ENCODE peak calls at places on chromosomes 2 and 18, in seven cellular contexts. One of them, this sample, is unnamed.

GRCh38 chr2:73177645-73178255 is 24.6 kb upstream of the NOTO start:
- DNase-seq in fibroblast of lung: no peak
- DNase-seq in spleen: no peak
- DNase-seq in AG04450: no peak
- DNase-seq in neuronal stem cell: no peak
- DNase-seq in pancreas: no peak
- DNase-seq in tibial artery: no peak
- DNase-seq in this sample: no peak

GRCh38 chr2:151007365-151007764 is 254.3 kb downstream of the RBM43 start:
- DNase-seq in fibroblast of lung: peak; percentile 41
- DNase-seq in neuronal stem cell: no peak
- DNase-seq in tibial artery: no peak
- DNase-seq in spleen: no peak
- DNase-seq in pancreas: no peak
- DNase-seq in AG04450: peak; percentile 1
- DNase-seq in this sample: no peak

GRCh38 chr2:217951091-217951490 is 51.7 kb downstream of the TNS1 start:
- DNase-seq in spleen: no peak
- DNase-seq in pancreas: no peak
- DNase-seq in neuronal stem cell: no peak
- DNase-seq in fibroblast of lung: no peak
- DNase-seq in AG04450: no peak
- DNase-seq in tibial artery: peak; percentile 17
- DNase-seq in this sample: no peak

GRCh38 chr18:68915066-68915465 is 117.2 kb downstream of the CCDC102B start:
- DNase-seq in fibroblast of lung: no peak
- DNase-seq in AG04450: no peak
- DNase-seq in spleen: no peak
- DNase-seq in tibial artery: no peak
- DNase-seq in pancreas: no peak
- DNase-seq in neuronal stem cell: no peak
- DNase-seq in this sample: no peak

GRCh38 chr2:64626963-64627760 is 26.6 kb downstream of the SERTAD2 start:
- DNase-seq in fibroblast of lung: no peak
- DNase-seq in spleen: no peak
- DNase-seq in neuronal stem cell: no peak
- DNase-seq in AG04450: no peak
- DNase-seq in tibial artery: no peak
- DNase-seq in pancreas: no peak
- DNase-seq in this sample: peak; percentile 44

GRCh38 chr2:71804251-71804650 is 343.4 kb downstream of the CYP26B1 start:
- DNase-seq in tibial artery: no peak
- DNase-seq in pancreas: no peak
- DNase-seq in fibroblast of lung: no peak
- DNase-seq in spleen: no peak
- DNase-seq in AG04450: no peak
- DNase-seq in neuronal stem cell: no peak
- DNase-seq in this sample: no peak

GRCh38 chr2:3025984-3026383 is 351.6 kb downstream of the EIPR1 start:
- DNase-seq in tibial artery: no peak
- DNase-seq in AG04450: no peak
- DNase-seq in fibroblast of lung: no peak
- DNase-seq in neuronal stem cell: no peak
- DNase-seq in spleen: no peak
- DNase-seq in pancreas: no peak
- DNase-seq in this sample: no peak

GRCh38 chr2:222931659-222932058 is 70.8 kb downstream of the ACSL3 start:
- DNase-seq in tibial artery: no peak
- DNase-seq in neuronal stem cell: no peak
- DNase-seq in spleen: no peak
- DNase-seq in pancreas: no peak
- DNase-seq in fibroblast of lung: no peak
- DNase-seq in AG04450: no peak
- DNase-seq in this sample: no peak

GRCh38 chr2:42777883-42778805 is 14.2 kb upstream of the OXER1 start:
- DNase-seq in AG04450: no peak
- DNase-seq in neuronal stem cell: no peak
- DNase-seq in fibroblast of lung: no peak
- DNase-seq in pancreas: no peak
- DNase-seq in spleen: no peak
- DNase-seq in tibial artery: no peak
- DNase-seq in this sample: no peak

GRCh38 chr2:179049203-179049545 is 763 bp downstream of the CCDC141 start:
- DNase-seq in spleen: no peak
- DNase-seq in neuronal stem cell: no peak
- DNase-seq in fibroblast of lung: no peak
- DNase-seq in AG04450: no peak
- DNase-seq in tibial artery: no peak
- DNase-seq in pancreas: no peak
- DNase-seq in this sample: no peak

GRCh38 chr18:28802546-28802945 is 625.6 kb upstream of the CDH2 start:
- DNase-seq in spleen: no peak
- DNase-seq in pancreas: no peak
- DNase-seq in neuronal stem cell: no peak
- DNase-seq in fibroblast of lung: no peak
- DNase-seq in tibial artery: no peak
- DNase-seq in AG04450: no peak
- DNase-seq in this sample: no peak

GRCh38 chr2:24898122-24899109 is 21.6 kb downstream of the ADCY3 start:
- DNase-seq in neuronal stem cell: no peak
- DNase-seq in pancreas: no peak
- DNase-seq in AG04450: no peak
- DNase-seq in tibial artery: no peak
- DNase-seq in spleen: peak; percentile 36
- DNase-seq in fibroblast of lung: no peak
- DNase-seq in this sample: no peak

GRCh38 chr2:236254021-236254420 is 10.2 kb downstream of the ASB18 start:
- DNase-seq in fibroblast of lung: no peak
- DNase-seq in AG04450: no peak
- DNase-seq in spleen: no peak
- DNase-seq in neuronal stem cell: no peak
- DNase-seq in tibial artery: no peak
- DNase-seq in pancreas: no peak
- DNase-seq in this sample: peak; percentile 1

GRCh38 chr18:80033181-80034067 is 810 bp upstream of the RBFA start:
- DNase-seq in pancreas: no peak
- DNase-seq in AG04450: no peak
- DNase-seq in spleen: no peak
- DNase-seq in fibroblast of lung: peak; percentile 85
- DNase-seq in tibial artery: peak; percentile 45
- DNase-seq in neuronal stem cell: no peak
- DNase-seq in this sample: peak; percentile 86

GRCh38 chr2:45134726-45135125 is 125.5 kb upstream of the SIX2 start:
- DNase-seq in fibroblast of lung: peak; percentile 36
- DNase-seq in neuronal stem cell: no peak
- DNase-seq in tibial artery: peak; percentile 32
- DNase-seq in AG04450: no peak
- DNase-seq in pancreas: no peak
- DNase-seq in spleen: no peak
- DNase-seq in this sample: no peak

GRCh38 chr2:222256250-222256649 is 42.5 kb downstream of the PAX3 start:
- DNase-seq in neuronal stem cell: no peak
- DNase-seq in AG04450: no peak
- DNase-seq in fibroblast of lung: no peak
- DNase-seq in spleen: no peak
- DNase-seq in pancreas: no peak
- DNase-seq in tibial artery: no peak
- DNase-seq in this sample: no peak

GRCh38 chr2:39704540-39704939 is 38.8 kb downstream of the TMEM178A start:
- DNase-seq in fibroblast of lung: no peak
- DNase-seq in pancreas: no peak
- DNase-seq in spleen: no peak
- DNase-seq in neuronal stem cell: no peak
- DNase-seq in AG04450: no peak
- DNase-seq in tibial artery: no peak
- DNase-seq in this sample: no peak

GRCh38 chr2:241095594-241096290 is 6.3 kb downstream of the MTERF4 start:
- DNase-seq in spleen: no peak
- DNase-seq in tibial artery: no peak
- DNase-seq in fibroblast of lung: no peak
- DNase-seq in neuronal stem cell: no peak
- DNase-seq in pancreas: no peak
- DNase-seq in AG04450: no peak
- DNase-seq in this sample: no peak

GRCh38 chr2:186099772-186100171 is 361.2 kb downstream of the FSIP2 start:
- DNase-seq in spleen: no peak
- DNase-seq in tibial artery: no peak
- DNase-seq in neuronal stem cell: no peak
- DNase-seq in pancreas: no peak
- DNase-seq in AG04450: no peak
- DNase-seq in fibroblast of lung: no peak
- DNase-seq in this sample: no peak

GRCh38 chr2:209986405-209986804 is 16.0 kb upstream of the RPE start:
- DNase-seq in fibroblast of lung: no peak
- DNase-seq in neuronal stem cell: no peak
- DNase-seq in tibial artery: no peak
- DNase-seq in pancreas: no peak
- DNase-seq in AG04450: no peak
- DNase-seq in spleen: no peak
- DNase-seq in this sample: no peak

DNA sequence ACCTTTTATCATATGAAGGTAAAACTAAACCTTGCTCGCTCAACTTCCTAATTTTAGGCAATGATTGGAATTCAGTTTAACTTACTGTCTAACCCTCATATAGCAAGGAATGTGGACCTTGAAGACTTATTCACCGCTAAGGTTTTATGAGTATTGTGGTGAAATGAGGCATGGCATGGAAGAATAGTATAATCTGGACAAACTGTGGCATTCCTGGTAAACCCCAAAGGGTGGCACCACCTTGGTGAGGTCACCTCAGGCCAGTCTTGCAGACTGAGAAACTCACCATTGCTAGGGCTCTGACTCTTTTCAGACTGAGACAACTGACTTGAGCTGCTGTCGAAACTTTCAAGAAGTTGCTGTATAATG is 51.1 kb upstream of the EHBP1 start:
- DNase-seq in pancreas: no peak
- DNase-seq in neuronal stem cell: no peak
- DNase-seq in AG04450: no peak
- DNase-seq in tibial artery: no peak
- DNase-seq in fibroblast of lung: no peak
- DNase-seq in spleen: no peak
- DNase-seq in this sample: no peak
- H3K27me3 ChIP-seq in pancreas: no peaks in the 10 kb centered on the region
- H3K27me3 ChIP-seq in neuronal stem cell: no peaks in the 10 kb centered on the region
- H3K27me3 ChIP-seq in AG04450: no peaks in the 10 kb centered on the region
- H3K27me3 ChIP-seq in tibial artery: no peaks in the 10 kb centered on the region
- H3K27me3 ChIP-seq in fibroblast of lung: no peaks in the 10 kb centered on the region
- H3K27me3 ChIP-seq in spleen: no peaks in the 10 kb centered on the region
- H3K27me3 ChIP-seq in this sample: no peaks in the 10 kb centered on the region

DNA sequence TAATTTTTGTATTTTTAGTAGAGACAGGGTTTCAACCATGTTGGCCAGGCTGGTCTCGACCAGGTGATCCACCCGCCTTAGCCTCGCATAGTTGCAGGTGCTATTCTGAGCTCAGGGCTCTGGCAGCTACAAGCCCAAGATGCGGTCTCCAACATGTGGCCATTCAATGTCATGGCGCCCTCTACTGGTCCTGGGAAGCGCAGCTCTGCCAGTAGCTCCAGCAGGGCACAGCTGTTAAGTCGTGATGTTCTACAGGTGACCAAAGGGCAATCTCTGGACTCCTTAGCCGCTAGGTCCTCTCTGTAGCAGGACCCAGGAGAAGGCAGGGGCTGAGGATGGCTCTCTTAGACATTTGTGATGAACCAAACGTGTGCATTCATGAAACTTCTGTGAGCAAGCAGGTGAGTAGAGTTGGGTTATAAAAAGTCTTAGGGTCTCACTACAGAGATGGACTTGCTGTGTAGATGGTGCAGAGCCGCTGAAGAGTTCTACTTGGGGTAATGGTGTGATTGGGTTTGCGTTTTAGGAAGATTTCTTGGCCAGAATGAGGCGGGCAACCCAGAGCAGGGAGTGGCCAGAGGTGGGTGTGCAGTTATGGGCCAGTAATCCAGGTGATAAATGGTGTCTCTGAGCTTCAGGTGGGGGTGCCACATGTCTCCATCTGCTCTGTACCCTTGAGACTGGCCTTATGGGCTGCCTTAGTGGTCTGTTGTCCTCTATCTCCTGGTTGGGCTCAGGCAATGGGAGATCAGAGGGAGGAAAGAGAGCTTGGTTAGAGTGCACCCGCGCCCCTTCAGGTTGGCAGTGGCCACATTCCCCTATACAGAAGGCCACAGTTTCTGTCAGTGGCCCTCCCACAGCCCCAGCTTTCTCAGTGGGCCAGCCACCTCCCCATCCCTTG is 31.0 kb downstream of the IL37 start:
- DNase-seq in tibial artery: peak; percentile 35
- DNase-seq in fibroblast of lung: peak; percentile 77
- DNase-seq in pancreas: peak; percentile 39
- DNase-seq in neuronal stem cell: peak; percentile 71
- DNase-seq in spleen: peak; percentile 86
- DNase-seq in AG04450: peak; percentile 50
- DNase-seq in this sample: no peak
- H3K27me3 ChIP-seq in tibial artery: no peaks in the 10 kb centered on the region
- H3K27me3 ChIP-seq in fibroblast of lung: no peaks in the 10 kb centered on the region
- H3K27me3 ChIP-seq in pancreas: no peaks in the 10 kb centered on the region
- H3K27me3 ChIP-seq in neuronal stem cell: peaks cover 6% of the 10 kb centered on the region
- H3K27me3 ChIP-seq in spleen: no peaks in the 10 kb centered on the region
- H3K27me3 ChIP-seq in AG04450: peaks cover 10% of the 10 kb centered on the region
- H3K27me3 ChIP-seq in this sample: no peaks in the 10 kb centered on the region

DNA sequence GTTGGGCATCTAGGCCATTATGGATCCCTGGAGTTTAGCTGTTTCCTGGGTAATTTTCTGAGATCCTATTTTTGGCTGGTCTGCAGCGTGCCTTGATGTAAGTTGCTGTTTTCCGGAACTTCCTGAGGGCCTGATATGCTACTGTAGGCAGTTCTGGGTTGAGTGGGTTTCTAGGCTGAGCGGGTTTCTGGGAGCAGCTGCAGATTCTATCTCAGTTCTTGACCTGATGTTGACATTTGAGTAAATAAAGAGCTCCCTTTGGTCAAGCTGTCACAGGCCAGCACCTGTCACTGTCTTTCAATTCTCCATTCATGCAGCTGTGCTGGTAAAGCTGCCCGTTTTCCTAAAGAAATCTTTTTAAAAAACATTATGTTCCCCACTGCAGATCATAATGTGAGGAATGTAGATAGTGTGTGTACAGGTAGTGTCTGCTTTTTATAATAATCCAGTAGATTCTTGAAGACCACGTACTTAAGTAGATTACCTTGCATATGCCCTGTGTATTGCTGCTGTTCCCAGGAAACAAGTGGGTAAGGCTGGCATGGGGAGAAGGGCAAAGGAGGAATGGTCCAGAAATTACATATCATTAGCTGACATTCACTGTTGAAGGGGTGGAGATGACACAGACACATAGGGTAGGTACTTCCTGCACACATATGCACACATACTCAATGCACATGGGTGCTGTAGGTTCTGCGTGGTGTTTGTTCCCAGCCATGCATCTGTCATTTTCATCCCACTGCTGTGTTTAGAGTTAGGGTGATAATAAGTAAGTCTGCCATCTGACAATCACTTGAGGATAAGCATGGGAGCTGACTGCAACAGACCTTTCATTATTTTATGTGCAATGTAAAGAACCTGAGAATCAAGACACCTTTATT is 25.9 kb downstream of the CD28 start:
- DNase-seq in tibial artery: no peak
- DNase-seq in fibroblast of lung: no peak
- DNase-seq in pancreas: no peak
- DNase-seq in spleen: no peak
- DNase-seq in AG04450: no peak
- DNase-seq in neuronal stem cell: no peak
- DNase-seq in this sample: no peak
- H3K27me3 ChIP-seq in tibial artery: no peaks in the 10 kb centered on the region
- H3K27me3 ChIP-seq in fibroblast of lung: no peaks in the 10 kb centered on the region
- H3K27me3 ChIP-seq in pancreas: no peaks in the 10 kb centered on the region
- H3K27me3 ChIP-seq in spleen: no peaks in the 10 kb centered on the region
- H3K27me3 ChIP-seq in AG04450: no peaks in the 10 kb centered on the region
- H3K27me3 ChIP-seq in neuronal stem cell: peaks cover 7% of the 10 kb centered on the region
- H3K27me3 ChIP-seq in this sample: no peaks in the 10 kb centered on the region

GRCh38 chr18:57441395-57441794 is 6.2 kb downstream of the ONECUT2 start:
- DNase-seq in pancreas: no peak
- DNase-seq in AG04450: no peak
- DNase-seq in fibroblast of lung: no peak
- DNase-seq in neuronal stem cell: no peak
- DNase-seq in tibial artery: no peak
- DNase-seq in spleen: no peak
- DNase-seq in this sample: no peak
- H3K27me3 ChIP-seq in pancreas: peaks cover 8% of the 10 kb centered on the region
- H3K27me3 ChIP-seq in AG04450: peaks cover 72% of the 10 kb centered on the region
- H3K27me3 ChIP-seq in fibroblast of lung: peaks cover 56% of the 10 kb centered on the region
- H3K27me3 ChIP-seq in neuronal stem cell: peaks cover 68% of the 10 kb centered on the region
- H3K27me3 ChIP-seq in tibial artery: peaks cover 5% of the 10 kb centered on the region
- H3K27me3 ChIP-seq in spleen: peaks cover 100% of the 10 kb centered on the region
- H3K27me3 ChIP-seq in this sample: peaks cover 46% of the 10 kb centered on the region